ENCODE peak calls at places on chromosomes 7 and 10, in ten cellular contexts. One of them, this sample, is unnamed.

GRCh38 chr7:94451276-94451675 is 56.6 kb downstream of the COL1A2 start:
- DNase-seq in AG08396: no peak
- DNase-seq in adrenal gland: no peak
- DNase-seq in iris pigment epithelial cell: no peak
- DNase-seq in HCEC 1CT: no peak
- DNase-seq in mammary epithelial cell: no peak
- DNase-seq in CD8-positive, alpha-beta T cell: no peak
- DNase-seq in stimulated activated effector memory CD8-positive, alpha-beta T cell treated with anti-CD3 and anti-CD28 coated beads, Interleukin-12 subunit alpha, Interleukin-12 subunit beta, amount 100 ng/mL, for 72 hours: no peak
- DNase-seq in upper lobe of right lung: no peak
- DNase-seq in activated CD4-positive, alpha-beta memory T cell treated with anti-CD3 and anti-CD28 coated beads, Interleukin-2, amount 10 ng/mL, durations not matched to agents 7 days and 5 days: no peak
- DNase-seq in this sample: no peak

GRCh38 chr10:121926669-121927360 is 1.0 kb downstream of the ATE1 start:
- DNase-seq in iris pigment epithelial cell: peak
- DNase-seq in stimulated activated effector memory CD8-positive, alpha-beta T cell treated with anti-CD3 and anti-CD28 coated beads, Interleukin-12 subunit alpha, Interleukin-12 subunit beta, amount 100 ng/mL, for 72 hours: peak
- DNase-seq in upper lobe of right lung: no peak
- DNase-seq in mammary epithelial cell: no peak
- DNase-seq in adrenal gland: no peak
- DNase-seq in CD8-positive, alpha-beta T cell: peak
- DNase-seq in HCEC 1CT: peak
- DNase-seq in AG08396: peak
- DNase-seq in activated CD4-positive, alpha-beta memory T cell treated with anti-CD3 and anti-CD28 coated beads, Interleukin-2, amount 10 ng/mL, durations not matched to agents 7 days and 5 days: peak
- DNase-seq in this sample: peak

GRCh38 chr7:157017639-157018327 is 7.3 kb upstream of the MNX1 start:
- DNase-seq in mammary epithelial cell: no peak
- DNase-seq in HCEC 1CT: no peak
- DNase-seq in iris pigment epithelial cell: no peak
- DNase-seq in CD8-positive, alpha-beta T cell: no peak
- DNase-seq in stimulated activated effector memory CD8-positive, alpha-beta T cell treated with anti-CD3 and anti-CD28 coated beads, Interleukin-12 subunit alpha, Interleukin-12 subunit beta, amount 100 ng/mL, for 72 hours: no peak
- DNase-seq in AG08396: no peak
- DNase-seq in adrenal gland: no peak
- DNase-seq in upper lobe of right lung: peak
- DNase-seq in activated CD4-positive, alpha-beta memory T cell treated with anti-CD3 and anti-CD28 coated beads, Interleukin-2, amount 10 ng/mL, durations not matched to agents 7 days and 5 days: no peak
- DNase-seq in this sample: no peak

GRCh38 chr10:75919913-75920312 is 488.5 kb downstream of the LRMDA start:
- DNase-seq in upper lobe of right lung: no peak
- DNase-seq in mammary epithelial cell: no peak
- DNase-seq in AG08396: no peak
- DNase-seq in HCEC 1CT: no peak
- DNase-seq in stimulated activated effector memory CD8-positive, alpha-beta T cell treated with anti-CD3 and anti-CD28 coated beads, Interleukin-12 subunit alpha, Interleukin-12 subunit beta, amount 100 ng/mL, for 72 hours: no peak
- DNase-seq in CD8-positive, alpha-beta T cell: no peak
- DNase-seq in activated CD4-positive, alpha-beta memory T cell treated with anti-CD3 and anti-CD28 coated beads, Interleukin-2, amount 10 ng/mL, durations not matched to agents 7 days and 5 days: no peak
- DNase-seq in adrenal gland: no peak
- DNase-seq in iris pigment epithelial cell: no peak
- DNase-seq in this sample: no peak

GRCh38 chr10:61047011-61047410 is 103.0 kb upstream of the RHOBTB1 start:
- DNase-seq in HCEC 1CT: no peak
- DNase-seq in stimulated activated effector memory CD8-positive, alpha-beta T cell treated with anti-CD3 and anti-CD28 coated beads, Interleukin-12 subunit alpha, Interleukin-12 subunit beta, amount 100 ng/mL, for 72 hours: no peak
- DNase-seq in upper lobe of right lung: no peak
- DNase-seq in activated CD4-positive, alpha-beta memory T cell treated with anti-CD3 and anti-CD28 coated beads, Interleukin-2, amount 10 ng/mL, durations not matched to agents 7 days and 5 days: no peak
- DNase-seq in AG08396: no peak
- DNase-seq in adrenal gland: no peak
- DNase-seq in CD8-positive, alpha-beta T cell: no peak
- DNase-seq in mammary epithelial cell: no peak
- DNase-seq in iris pigment epithelial cell: no peak
- DNase-seq in this sample: no peak

GRCh38 chr7:104482362-104483042 is 154.1 kb downstream of the LHFPL3 start:
- DNase-seq in activated CD4-positive, alpha-beta memory T cell treated with anti-CD3 and anti-CD28 coated beads, Interleukin-2, amount 10 ng/mL, durations not matched to agents 7 days and 5 days: no peak
- DNase-seq in stimulated activated effector memory CD8-positive, alpha-beta T cell treated with anti-CD3 and anti-CD28 coated beads, Interleukin-12 subunit alpha, Interleukin-12 subunit beta, amount 100 ng/mL, for 72 hours: no peak
- DNase-seq in AG08396: no peak
- DNase-seq in HCEC 1CT: no peak
- DNase-seq in mammary epithelial cell: no peak
- DNase-seq in CD8-positive, alpha-beta T cell: peak
- DNase-seq in iris pigment epithelial cell: no peak
- DNase-seq in adrenal gland: no peak
- DNase-seq in upper lobe of right lung: no peak
- DNase-seq in this sample: no peak

GRCh38 chr7:124603066-124603465 is 162.5 kb downstream of the GPR37 start:
- DNase-seq in activated CD4-positive, alpha-beta memory T cell treated with anti-CD3 and anti-CD28 coated beads, Interleukin-2, amount 10 ng/mL, durations not matched to agents 7 days and 5 days: no peak
- DNase-seq in upper lobe of right lung: no peak
- DNase-seq in HCEC 1CT: peak
- DNase-seq in mammary epithelial cell: peak
- DNase-seq in iris pigment epithelial cell: peak
- DNase-seq in stimulated activated effector memory CD8-positive, alpha-beta T cell treated with anti-CD3 and anti-CD28 coated beads, Interleukin-12 subunit alpha, Interleukin-12 subunit beta, amount 100 ng/mL, for 72 hours: no peak
- DNase-seq in adrenal gland: no peak
- DNase-seq in CD8-positive, alpha-beta T cell: no peak
- DNase-seq in AG08396: peak
- DNase-seq in this sample: peak

GRCh38 chr7:868189-868486 is 8.2 kb upstream of the GET4 start:
- DNase-seq in upper lobe of right lung: peak
- DNase-seq in adrenal gland: no peak
- DNase-seq in activated CD4-positive, alpha-beta memory T cell treated with anti-CD3 and anti-CD28 coated beads, Interleukin-2, amount 10 ng/mL, durations not matched to agents 7 days and 5 days: no peak
- DNase-seq in iris pigment epithelial cell: no peak
- DNase-seq in CD8-positive, alpha-beta T cell: no peak
- DNase-seq in AG08396: no peak
- DNase-seq in stimulated activated effector memory CD8-positive, alpha-beta T cell treated with anti-CD3 and anti-CD28 coated beads, Interleukin-12 subunit alpha, Interleukin-12 subunit beta, amount 100 ng/mL, for 72 hours: no peak
- DNase-seq in HCEC 1CT: no peak
- DNase-seq in mammary epithelial cell: no peak
- DNase-seq in this sample: peak

GRCh38 chr7:117323877-117324699 is 1.2 kb upstream of the WNT2 start:
- DNase-seq in AG08396: peak
- DNase-seq in mammary epithelial cell: peak
- DNase-seq in activated CD4-positive, alpha-beta memory T cell treated with anti-CD3 and anti-CD28 coated beads, Interleukin-2, amount 10 ng/mL, durations not matched to agents 7 days and 5 days: no peak
- DNase-seq in iris pigment epithelial cell: peak
- DNase-seq in adrenal gland: no peak
- DNase-seq in HCEC 1CT: no peak
- DNase-seq in stimulated activated effector memory CD8-positive, alpha-beta T cell treated with anti-CD3 and anti-CD28 coated beads, Interleukin-12 subunit alpha, Interleukin-12 subunit beta, amount 100 ng/mL, for 72 hours: no peak
- DNase-seq in upper lobe of right lung: peak
- DNase-seq in CD8-positive, alpha-beta T cell: no peak
- DNase-seq in this sample: peak

GRCh38 chr7:129066290-129067131 is 11.6 kb upstream of the TNPO3 start:
- DNase-seq in stimulated activated effector memory CD8-positive, alpha-beta T cell treated with anti-CD3 and anti-CD28 coated beads, Interleukin-12 subunit alpha, Interleukin-12 subunit beta, amount 100 ng/mL, for 72 hours: no peak
- DNase-seq in mammary epithelial cell: peak
- DNase-seq in AG08396: peak
- DNase-seq in activated CD4-positive, alpha-beta memory T cell treated with anti-CD3 and anti-CD28 coated beads, Interleukin-2, amount 10 ng/mL, durations not matched to agents 7 days and 5 days: no peak
- DNase-seq in upper lobe of right lung: no peak
- DNase-seq in adrenal gland: peak
- DNase-seq in iris pigment epithelial cell: peak
- DNase-seq in CD8-positive, alpha-beta T cell: no peak
- DNase-seq in HCEC 1CT: peak
- DNase-seq in this sample: peak

This sample was measured in AG08395.